ENCODE peak calls at places on chromosomes 5 and 9, in eight cellular contexts. F is kidney, O is AG10803, N is pancreas, G is sigmoid colon, M is OCI-LY7, E is heart left ventricle, K is cardiac fibroblast. P is an unnamed sample.
A peak's percentile ranks its signal among the peaks of the same experiment; 100 is the strongest.

GRCh38 chr5:128965011-128965637 is at the start of gene SLC27A6:
- DNase-seq in G (peak; percentile 61), M (no peak), E (peak; percentile 67), F (peak; percentile 63), O (no peak), N (peak; percentile 57), K (peak; percentile 3), P (peak; percentile 62)

GRCh38 chr9:4620046-4620765 is 41.9 kb upstream of the PLPP6 start:
- DNase-seq in E (no peak), K (no peak), F (no peak), N (no peak), G (no peak), M (no peak), O (no peak), P (no peak)

GRCh38 chr5:142894749-142895148 is 124.6 kb downstream of the ARHGAP26 start:
- DNase-seq in M (no peak), O (peak; percentile 90), N (no peak), E (no peak), K (peak; percentile 58), G (no peak), F (no peak), P (no peak)

GRCh38 chr9:16062542-16063240 is 509.8 kb downstream of the CCDC171 start:
- DNase-seq in M (no peak), K (peak; percentile 98), O (peak; percentile 49), G (no peak), N (no peak), F (no peak), E (no peak), P (no peak)

GRCh38 chr9:84751921-84752320 is 82.4 kb downstream of the NTRK2 start:
- DNase-seq in K (no peak), M (no peak), E (no peak), G (no peak), N (no peak), F (no peak), O (no peak), P (no peak)

GRCh38 chr5:122715095-122715494 is 59.8 kb upstream of the SNX2 start:
- DNase-seq in F (no peak), K (peak; percentile 50), G (no peak), O (peak; percentile 62), M (no peak), E (no peak), N (no peak), P (no peak)

GRCh38 chr9:112554516-112554915 is 67.9 kb downstream of the KIAA1958 start:
- DNase-seq in F (no peak), O (peak; percentile 57), E (no peak), K (no peak), M (no peak), N (no peak), G (no peak), P (no peak)

GRCh38 chr5:107935641-107936040 is 264.9 kb upstream of the EFNA5 start:
- DNase-seq in M (no peak), K (no peak), N (no peak), F (no peak), E (no peak), O (no peak), G (no peak), P (no peak)

GRCh38 chr5:127813633-127814171 is 110.5 kb downstream of the CCDC192 start:
- DNase-seq in F (no peak), K (peak; percentile 93), M (no peak), G (no peak), O (peak; percentile 88), E (no peak), N (no peak), P (no peak)

GRCh38 chr9:123406691-123407536 is 50.9 kb downstream of the CRB2 start:
- DNase-seq in G (no peak), E (no peak), O (no peak), M (no peak), N (no peak), K (no peak), F (peak; percentile 35), P (no peak)

GRCh38 chr9:91711755-91712591 is 238.1 kb downstream of the ROR2 start:
- DNase-seq in M (peak; percentile 83), K (no peak), E (no peak), G (no peak), N (no peak), F (no peak), O (peak; percentile 58), P (no peak)

GRCh38 chr9:124858330-124859046 is 3.3 kb downstream of the RPL35 start:
- DNase-seq in M (no peak), O (no peak), F (no peak), K (no peak), N (no peak), G (no peak), E (peak; percentile 58), P (no peak)

GRCh38 chr5:92687793-92688467 is 893.1 kb downstream of the NR2F1-AS1 start:
- DNase-seq in E (no peak), O (peak; percentile 38), F (no peak), M (no peak), G (no peak), N (no peak), K (peak; percentile 80), P (no peak)

GRCh38 chr5:56564451-56565223 is 250.7 kb upstream of the MAP3K1 start:
- DNase-seq in F (no peak), K (peak; percentile 90), M (no peak), O (peak; percentile 45), G (no peak), E (no peak), N (no peak), P (no peak)

GRCh38 chr5:120405923-120406322 is 58.2 kb upstream of the PRR16 start:
- DNase-seq in K (peak; percentile 84), E (no peak), N (no peak), M (no peak), G (no peak), F (no peak), O (peak; percentile 42), P (no peak)

GRCh38 chr5:136012041-136012804 is 16.6 kb upstream of the TGFBI start:
- DNase-seq in N (no peak), G (no peak), K (peak; percentile 83), M (no peak), O (peak; percentile 76), E (no peak), F (no peak), P (no peak)

GRCh38 chr5:92505925-92506324 is 1075.1 kb downstream of the NR2F1-AS1 start:
- DNase-seq in G (no peak), F (no peak), E (no peak), N (no peak), M (no peak), K (no peak), O (peak; percentile 5), P (no peak)

GRCh38 chr5:109312695-109313094 is 97.1 kb downstream of the PJA2 start:
- DNase-seq in N (no peak), E (no peak), K (no peak), O (no peak), M (no peak), G (no peak), F (no peak), P (no peak)

GRCh38 chr9:84137968-84138367 is 157.4 kb downstream of the RMI1 start:
- DNase-seq in O (no peak), G (no peak), E (no peak), N (no peak), F (no peak), M (peak; percentile 2), K (peak; percentile 59), P (no peak)

GRCh38 chr5:68134033-68134668 is 81.4 kb upstream of the PIK3R1 start:
- DNase-seq in M (no peak), K (no peak), G (no peak), E (no peak), N (no peak), F (no peak), O (peak; percentile 32), P (no peak)

GRCh38 chr5:125835293-125836172 is 587.7 kb upstream of the GRAMD2B start:
- DNase-seq in O (no peak), F (peak; percentile 52), G (peak; percentile 64), K (peak; percentile 61), M (peak; percentile 44), E (no peak), N (no peak), P (peak; percentile 63)

DNA sequence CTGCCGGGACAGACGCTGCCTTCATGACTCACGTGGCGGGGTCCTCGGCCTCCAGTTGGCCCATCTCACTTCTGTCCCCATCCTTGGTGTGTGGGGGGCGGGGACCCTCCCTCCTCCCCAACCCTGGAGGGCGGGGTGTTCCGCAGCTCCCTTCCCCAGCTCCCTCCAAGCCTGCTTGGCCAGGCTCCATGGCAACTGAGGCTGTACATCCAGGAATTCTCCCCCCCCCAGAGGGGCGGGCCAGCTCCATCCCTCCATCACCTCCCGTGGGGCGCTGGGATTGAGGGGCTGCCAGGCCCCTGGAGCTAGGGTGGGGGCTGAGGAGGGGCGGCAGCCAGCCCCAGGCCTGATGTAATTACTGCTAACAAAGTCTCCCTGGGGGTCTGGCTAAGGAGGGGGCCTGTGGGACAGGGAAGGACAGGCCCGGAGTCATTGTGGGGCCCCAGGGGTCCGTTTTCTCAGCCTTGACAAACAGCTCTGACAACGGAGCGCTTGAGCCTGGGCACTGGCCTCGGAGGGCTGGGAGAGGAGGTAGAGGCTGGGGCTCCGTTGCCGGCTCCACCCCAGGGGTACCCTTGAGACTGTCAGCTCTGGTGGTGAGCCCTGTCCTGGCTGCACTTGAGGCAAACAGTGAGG is 8.0 kb downstream of the DIPK1B start:
- DNase-seq in O (no peak), F (no peak), E (no peak), M (no peak), G (peak; percentile 84), K (no peak), N (peak; percentile 70), P (no peak)
- H3K4me3 ChIP-seq in O (no peak overlapping the region), F (no peak overlapping the region), E (no peak overlapping the region), M (no peak overlapping the region), G (no peak overlapping the region), K (no peak overlapping the region), N (no peak overlapping the region), P (no peak overlapping the region)

GRCh38 chr9:73370053-73370452 is 218.4 kb downstream of the ANXA1 start:
- DNase-seq in N (no peak), E (no peak), F (no peak), O (no peak), M (no peak), G (no peak), K (no peak), P (no peak)

DNA sequence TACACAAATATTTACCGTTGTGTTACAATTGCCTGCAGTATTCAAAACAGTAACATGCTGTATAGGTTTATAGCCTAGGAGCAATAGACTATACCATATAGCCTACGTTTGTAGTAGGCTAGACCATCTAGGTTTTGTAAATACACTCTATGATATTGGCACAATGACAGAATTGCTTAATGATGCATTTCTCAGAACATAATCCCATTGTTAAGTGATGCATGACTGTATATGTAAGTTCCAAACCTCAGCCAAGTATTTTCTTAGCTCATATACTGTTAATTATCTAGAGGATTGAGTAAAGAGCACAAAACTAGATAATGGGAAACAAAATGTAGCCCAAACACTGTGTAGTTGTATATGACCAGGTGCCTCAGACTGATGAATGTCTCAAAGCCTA is 220.1 kb downstream of the ANXA1 start:
- DNase-seq in F (no peak), G (no peak), E (no peak), O (no peak), N (no peak), K (no peak), M (no peak), P (no peak)
- H3K4me3 ChIP-seq in F (no peak overlapping the region), G (no peak overlapping the region), E (no peak overlapping the region), O (no peak overlapping the region), N (no peak overlapping the region), K (no peak overlapping the region), M (no peak overlapping the region), P (no peak overlapping the region)

GRCh38 chr5:178832618-178833201 is 27.0 kb upstream of the ZNF354B start:
- DNase-seq in E (no peak), K (no peak), G (no peak), O (no peak), F (no peak), M (no peak), N (no peak), P (no peak)
- H3K4me3 ChIP-seq in E (no peak overlapping the region), K (no peak overlapping the region), G (no peak overlapping the region), O (no peak overlapping the region), F (no peak overlapping the region), M (no peak overlapping the region), N (no peak overlapping the region), P (no peak overlapping the region)

GRCh38 chr9:32523910-32524309 is 2.1 kb downstream of the RIGI start:
- DNase-seq in E (no peak), K (no peak), M (no peak), N (no peak), F (no peak), G (no peak), O (no peak), P (no peak)
- H3K4me3 ChIP-seq in E (no peak overlapping the region), K (no peak overlapping the region), M (no peak overlapping the region), N (peak overlapping the region; percentile 75), F (peak overlapping the region; percentile 17), G (no peak overlapping the region), O (no peak overlapping the region), P (no peak overlapping the region)